ENCODE peak calls at places on chromosome 2, in nine cellular contexts. One of them, this sample, is unnamed.

GRCh38 chr2:18745431-18746272 is 156.3 kb upstream of the NT5C1B start:
- DNase-seq in brain microvascular endothelial cell: no peak
- DNase-seq in dorsolateral prefrontal cortex: no peak
- DNase-seq in AG04450: no peak
- DNase-seq in astrocyte of the spinal cord: no peak
- DNase-seq in RWPE2: no peak
- DNase-seq in pancreas: no peak
- DNase-seq in esophagus muscularis mucosa: no peak
- DNase-seq in body of pancreas: no peak
- DNase-seq in this sample: no peak

GRCh38 chr2:171824086-171824485 is 70.0 kb downstream of the SLC25A12 start:
- DNase-seq in body of pancreas: no peak
- DNase-seq in astrocyte of the spinal cord: no peak
- DNase-seq in esophagus muscularis mucosa: no peak
- DNase-seq in RWPE2: no peak
- DNase-seq in dorsolateral prefrontal cortex: no peak
- DNase-seq in brain microvascular endothelial cell: no peak
- DNase-seq in pancreas: no peak
- DNase-seq in AG04450: no peak
- DNase-seq in this sample: peak

GRCh38 chr2:106091219-106091618 is 102.9 kb downstream of the UXS1 start:
- DNase-seq in AG04450: no peak
- DNase-seq in RWPE2: no peak
- DNase-seq in esophagus muscularis mucosa: peak
- DNase-seq in pancreas: no peak
- DNase-seq in body of pancreas: no peak
- DNase-seq in brain microvascular endothelial cell: no peak
- DNase-seq in dorsolateral prefrontal cortex: no peak
- DNase-seq in astrocyte of the spinal cord: no peak
- DNase-seq in this sample: no peak

GRCh38 chr2:10120938-10121574 is 1.5 kb upstream of the RRM2 start:
- DNase-seq in brain microvascular endothelial cell: no peak
- DNase-seq in pancreas: no peak
- DNase-seq in body of pancreas: peak
- DNase-seq in dorsolateral prefrontal cortex: no peak
- DNase-seq in AG04450: no peak
- DNase-seq in RWPE2: no peak
- DNase-seq in esophagus muscularis mucosa: no peak
- DNase-seq in astrocyte of the spinal cord: peak
- DNase-seq in this sample: peak

GRCh38 chr2:23330214-23330613 is 54.8 kb upstream of the KLHL29 start:
- DNase-seq in brain microvascular endothelial cell: peak
- DNase-seq in astrocyte of the spinal cord: no peak
- DNase-seq in esophagus muscularis mucosa: no peak
- DNase-seq in dorsolateral prefrontal cortex: no peak
- DNase-seq in body of pancreas: peak
- DNase-seq in AG04450: no peak
- DNase-seq in pancreas: no peak
- DNase-seq in RWPE2: no peak
- DNase-seq in this sample: peak

GRCh38 chr2:68311033-68311432 is 8.7 kb downstream of the CNRIP1 start:
- DNase-seq in esophagus muscularis mucosa: no peak
- DNase-seq in RWPE2: no peak
- DNase-seq in AG04450: no peak
- DNase-seq in body of pancreas: no peak
- DNase-seq in pancreas: no peak
- DNase-seq in astrocyte of the spinal cord: no peak
- DNase-seq in brain microvascular endothelial cell: no peak
- DNase-seq in dorsolateral prefrontal cortex: no peak
- DNase-seq in this sample: no peak

GRCh38 chr2:149877913-149878312 is 290.3 kb upstream of the MMADHC start:
- DNase-seq in esophagus muscularis mucosa: no peak
- DNase-seq in pancreas: no peak
- DNase-seq in AG04450: no peak
- DNase-seq in astrocyte of the spinal cord: peak
- DNase-seq in brain microvascular endothelial cell: no peak
- DNase-seq in RWPE2: no peak
- DNase-seq in body of pancreas: no peak
- DNase-seq in dorsolateral prefrontal cortex: no peak
- DNase-seq in this sample: peak

GRCh38 chr2:115036818-115037217 is 594.4 kb downstream of the DPP10 start:
- DNase-seq in AG04450: no peak
- DNase-seq in RWPE2: no peak
- DNase-seq in astrocyte of the spinal cord: no peak
- DNase-seq in pancreas: no peak
- DNase-seq in esophagus muscularis mucosa: no peak
- DNase-seq in brain microvascular endothelial cell: no peak
- DNase-seq in body of pancreas: no peak
- DNase-seq in dorsolateral prefrontal cortex: no peak
- DNase-seq in this sample: no peak

GRCh38 chr2:183149489-183149888 is 25.2 kb downstream of the NUP35 start:
- DNase-seq in AG04450: peak
- DNase-seq in esophagus muscularis mucosa: no peak
- DNase-seq in RWPE2: no peak
- DNase-seq in dorsolateral prefrontal cortex: no peak
- DNase-seq in body of pancreas: no peak
- DNase-seq in pancreas: no peak
- DNase-seq in astrocyte of the spinal cord: peak
- DNase-seq in brain microvascular endothelial cell: peak
- DNase-seq in this sample: peak

GRCh38 chr2:109498906-109499305 is 114.9 kb downstream of the SEPTIN10 start:
- DNase-seq in pancreas: no peak
- DNase-seq in body of pancreas: no peak
- DNase-seq in esophagus muscularis mucosa: no peak
- DNase-seq in brain microvascular endothelial cell: no peak
- DNase-seq in AG04450: no peak
- DNase-seq in dorsolateral prefrontal cortex: no peak
- DNase-seq in astrocyte of the spinal cord: no peak
- DNase-seq in RWPE2: no peak
- DNase-seq in this sample: no peak

GRCh38 chr2:99729104-99729503 is 239.3 kb upstream of the REV1 start:
- DNase-seq in AG04450: no peak
- DNase-seq in pancreas: no peak
- DNase-seq in body of pancreas: no peak
- DNase-seq in RWPE2: no peak
- DNase-seq in astrocyte of the spinal cord: no peak
- DNase-seq in brain microvascular endothelial cell: peak
- DNase-seq in esophagus muscularis mucosa: no peak
- DNase-seq in dorsolateral prefrontal cortex: no peak
- DNase-seq in this sample: peak

GRCh38 chr2:138267161-138267901 is 234.2 kb upstream of the SPOPL start:
- DNase-seq in esophagus muscularis mucosa: no peak
- DNase-seq in astrocyte of the spinal cord: peak
- DNase-seq in pancreas: no peak
- DNase-seq in AG04450: peak
- DNase-seq in RWPE2: no peak
- DNase-seq in brain microvascular endothelial cell: peak
- DNase-seq in dorsolateral prefrontal cortex: no peak
- DNase-seq in body of pancreas: no peak
- DNase-seq in this sample: peak

DNA sequence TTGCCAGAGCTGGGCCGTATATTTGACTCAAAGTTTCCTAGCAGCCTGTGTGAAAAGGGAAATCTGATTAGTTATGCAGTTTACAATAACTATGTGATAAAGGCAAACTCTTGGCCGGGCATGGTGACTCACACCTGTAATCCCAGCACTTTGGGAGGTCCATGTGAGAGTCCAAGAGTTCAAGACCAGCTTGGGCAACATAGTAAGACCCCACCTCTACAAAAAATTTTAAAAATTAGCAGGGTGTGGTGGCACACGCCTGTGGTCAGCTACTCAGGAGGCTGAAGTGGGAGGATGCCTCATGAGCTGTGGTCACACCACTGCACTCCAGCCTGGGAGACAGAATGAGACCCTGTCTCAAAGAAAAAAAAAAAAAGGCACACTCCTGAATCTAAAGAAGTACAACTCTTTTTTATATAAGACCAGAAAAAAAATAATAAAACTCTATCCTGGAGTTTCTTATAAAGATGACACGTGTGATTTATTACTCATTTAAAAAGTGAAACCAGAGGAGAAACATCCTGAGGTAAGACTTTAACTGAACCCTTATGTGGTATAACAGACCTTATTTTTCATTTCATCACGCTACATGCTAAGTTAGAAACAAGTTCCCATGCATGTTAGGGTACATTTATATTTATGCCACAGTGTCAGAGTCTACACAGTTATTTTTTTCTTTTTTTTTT is 32.6 kb upstream of the KCMF1 start:
- DNase-seq in dorsolateral prefrontal cortex: no peak
- DNase-seq in RWPE2: no peak
- DNase-seq in esophagus muscularis mucosa: no peak
- DNase-seq in body of pancreas: no peak
- DNase-seq in AG04450: no peak
- DNase-seq in pancreas: no peak
- DNase-seq in astrocyte of the spinal cord: no peak
- DNase-seq in brain microvascular endothelial cell: no peak
- DNase-seq in this sample: no peak
- H3K4me3 ChIP-seq in dorsolateral prefrontal cortex: no peak
- H3K4me3 ChIP-seq in RWPE2: no peak
- H3K4me3 ChIP-seq in esophagus muscularis mucosa: no peak
- H3K4me3 ChIP-seq in body of pancreas: no peak
- H3K4me3 ChIP-seq in AG04450: no peak
- H3K4me3 ChIP-seq in pancreas: no peak
- H3K4me3 ChIP-seq in astrocyte of the spinal cord: no peak
- H3K4me3 ChIP-seq in brain microvascular endothelial cell: no peak
- H3K4me3 ChIP-seq in this sample: no peak

DNA sequence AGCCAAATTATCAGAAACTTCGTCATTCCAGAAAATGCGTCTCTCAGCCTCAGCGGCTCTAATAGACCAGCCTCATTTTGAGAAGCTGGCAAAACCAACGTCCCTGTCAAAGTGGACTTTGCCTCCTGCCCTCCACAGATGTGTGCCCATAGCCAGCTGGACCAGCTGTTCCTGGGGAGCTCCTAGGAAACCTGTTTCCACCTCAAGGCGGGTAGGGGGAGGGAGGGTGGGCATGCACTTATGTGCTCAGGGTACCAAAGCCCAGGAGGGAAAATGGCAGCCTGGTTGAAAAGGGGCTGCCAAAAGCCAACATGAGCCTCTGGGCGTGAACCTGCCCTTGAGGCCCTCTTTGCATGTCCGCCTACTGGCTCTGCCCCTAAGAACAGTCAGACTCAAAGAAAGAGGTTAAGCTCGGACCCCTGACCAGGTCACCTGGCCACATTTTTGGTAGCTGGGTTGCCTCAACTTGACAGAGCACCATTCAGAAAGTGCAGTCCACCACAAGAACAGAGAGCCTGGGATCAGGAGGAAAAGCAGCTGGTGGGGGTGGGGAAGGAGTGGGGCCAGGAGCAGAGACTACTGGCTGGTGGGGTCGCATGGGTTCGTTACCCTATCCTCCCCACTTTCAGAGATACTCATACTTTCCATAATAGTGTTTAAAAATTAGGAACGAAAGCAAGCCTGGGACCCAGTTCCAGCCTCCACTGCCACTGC is 3.5 kb downstream of the PER2 start:
- DNase-seq in AG04450: no peak
- DNase-seq in esophagus muscularis mucosa: no peak
- DNase-seq in dorsolateral prefrontal cortex: no peak
- DNase-seq in RWPE2: no peak
- DNase-seq in brain microvascular endothelial cell: no peak
- DNase-seq in pancreas: peak
- DNase-seq in body of pancreas: peak
- DNase-seq in astrocyte of the spinal cord: no peak
- DNase-seq in this sample: no peak
- TF ChIP-seq CTCF in AG04450: no peak
- TF ChIP-seq CTCF in esophagus muscularis mucosa: no peak
- TF ChIP-seq CTCF in dorsolateral prefrontal cortex: no peak
- TF ChIP-seq CTCF in RWPE2: no peak
- TF ChIP-seq CTCF in brain microvascular endothelial cell: no peak
- TF ChIP-seq CTCF in pancreas: no peak
- TF ChIP-seq CTCF in body of pancreas: no peak
- TF ChIP-seq CTCF in astrocyte of the spinal cord: no peak
- TF ChIP-seq CTCF in this sample: no peak

GRCh38 chr2:207200136-207200535 is 34.4 kb upstream of the KLF7 start:
- DNase-seq in brain microvascular endothelial cell: no peak
- DNase-seq in dorsolateral prefrontal cortex: no peak
- DNase-seq in astrocyte of the spinal cord: no peak
- DNase-seq in esophagus muscularis mucosa: no peak
- DNase-seq in body of pancreas: no peak
- DNase-seq in pancreas: no peak
- DNase-seq in AG04450: no peak
- DNase-seq in RWPE2: no peak
- DNase-seq in this sample: no peak

GRCh38 chr2:207205173-207205957 is 39.6 kb upstream of the KLF7 start:
- DNase-seq in pancreas: no peak
- DNase-seq in AG04450: no peak
- DNase-seq in esophagus muscularis mucosa: no peak
- DNase-seq in dorsolateral prefrontal cortex: no peak
- DNase-seq in body of pancreas: no peak
- DNase-seq in astrocyte of the spinal cord: no peak
- DNase-seq in RWPE2: no peak
- DNase-seq in brain microvascular endothelial cell: no peak
- DNase-seq in this sample: no peak

GRCh38 chr2:207203056-207203455 is 37.3 kb upstream of the KLF7 start:
- DNase-seq in esophagus muscularis mucosa: no peak
- DNase-seq in astrocyte of the spinal cord: no peak
- DNase-seq in brain microvascular endothelial cell: no peak
- DNase-seq in pancreas: no peak
- DNase-seq in AG04450: no peak
- DNase-seq in RWPE2: no peak
- DNase-seq in body of pancreas: no peak
- DNase-seq in dorsolateral prefrontal cortex: no peak
- DNase-seq in this sample: no peak

GRCh38 chr2:207201416-207201815 is 35.7 kb upstream of the KLF7 start:
- DNase-seq in esophagus muscularis mucosa: no peak
- DNase-seq in body of pancreas: no peak
- DNase-seq in dorsolateral prefrontal cortex: no peak
- DNase-seq in pancreas: no peak
- DNase-seq in brain microvascular endothelial cell: no peak
- DNase-seq in astrocyte of the spinal cord: no peak
- DNase-seq in RWPE2: no peak
- DNase-seq in AG04450: no peak
- DNase-seq in this sample: no peak

DNA sequence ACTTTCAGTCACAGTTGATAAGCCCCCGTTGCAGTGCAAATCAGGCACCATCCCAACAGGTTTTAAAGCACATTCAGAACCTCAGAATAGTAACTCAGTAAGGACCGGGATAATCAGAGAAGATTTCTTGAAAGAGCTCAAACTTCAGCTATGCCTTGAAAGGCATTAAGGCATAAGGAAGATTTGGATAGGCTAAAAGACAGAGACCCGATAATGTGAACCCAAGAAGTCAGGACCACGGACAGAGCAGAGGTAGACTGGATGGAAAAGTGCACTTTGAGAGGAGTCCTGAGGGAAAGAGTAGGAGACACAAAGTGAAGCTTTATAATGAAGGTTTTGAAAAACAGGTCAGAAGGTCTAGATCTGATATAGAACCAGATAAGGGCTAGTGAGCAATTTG is 36.9 kb upstream of the KLF7 start:
- DNase-seq in brain microvascular endothelial cell: peak
- DNase-seq in dorsolateral prefrontal cortex: no peak
- DNase-seq in astrocyte of the spinal cord: peak
- DNase-seq in body of pancreas: no peak
- DNase-seq in RWPE2: no peak
- DNase-seq in AG04450: no peak
- DNase-seq in esophagus muscularis mucosa: no peak
- DNase-seq in pancreas: no peak
- DNase-seq in this sample: peak
- H3K4me3 ChIP-seq in brain microvascular endothelial cell: no peak
- H3K4me3 ChIP-seq in dorsolateral prefrontal cortex: no peak
- H3K4me3 ChIP-seq in astrocyte of the spinal cord: no peak
- H3K4me3 ChIP-seq in body of pancreas: no peak
- H3K4me3 ChIP-seq in RWPE2: no peak
- H3K4me3 ChIP-seq in AG04450: no peak
- H3K4me3 ChIP-seq in esophagus muscularis mucosa: no peak
- H3K4me3 ChIP-seq in pancreas: no peak
- H3K4me3 ChIP-seq in this sample: no peak

GRCh38 chr2:16069933-16070647 is 129.7 kb downstream of the MYCN start:
- DNase-seq in pancreas: no peak
- DNase-seq in RWPE2: no peak
- DNase-seq in AG04450: no peak
- DNase-seq in astrocyte of the spinal cord: no peak
- DNase-seq in esophagus muscularis mucosa: no peak
- DNase-seq in body of pancreas: no peak
- DNase-seq in brain microvascular endothelial cell: no peak
- DNase-seq in dorsolateral prefrontal cortex: peak
- DNase-seq in this sample: no peak
- TF ChIP-seq CTCF in pancreas: no peak
- TF ChIP-seq CTCF in RWPE2: no peak
- TF ChIP-seq CTCF in AG04450: no peak
- TF ChIP-seq CTCF in astrocyte of the spinal cord: no peak
- TF ChIP-seq CTCF in esophagus muscularis mucosa: no peak
- TF ChIP-seq CTCF in body of pancreas: no peak
- TF ChIP-seq CTCF in brain microvascular endothelial cell: no peak
- TF ChIP-seq CTCF in dorsolateral prefrontal cortex: no peak
- TF ChIP-seq CTCF in this sample: no peak

This sample was measured in fibroblast of pulmonary artery.